ENCODE peak calls at places on chromosomes 4 and X, in ten cellular contexts. One of them, this sample, is unnamed.

GRCh38 chrX:148049441-148049840 is 68.3 kb downstream of the FMR1NB start:
- DNase-seq in breast epithelium: no peak
- DNase-seq in PC-9: no peak
- DNase-seq in kidney: no peak
- DNase-seq in H9: no peak
- DNase-seq in tibial artery: no peak
- DNase-seq in endothelial cell: peak; percentile 3
- DNase-seq in MM.1S: peak; percentile 54
- DNase-seq in cardiac muscle cell: peak; percentile 48
- DNase-seq in cardiac fibroblast: peak; percentile 51
- DNase-seq in this sample: no peak

GRCh38 chr4:174867893-174868292 is 38.8 kb upstream of the GLRA3 start:
- DNase-seq in PC-9: no peak
- DNase-seq in tibial artery: no peak
- DNase-seq in cardiac muscle cell: no peak
- DNase-seq in breast epithelium: no peak
- DNase-seq in kidney: no peak
- DNase-seq in cardiac fibroblast: no peak
- DNase-seq in endothelial cell: no peak
- DNase-seq in MM.1S: no peak
- DNase-seq in H9: no peak
- DNase-seq in this sample: no peak

GRCh38 chr4:155703486-155704227 is 37.0 kb downstream of the GUCY1A1 start:
- DNase-seq in H9: no peak
- DNase-seq in cardiac muscle cell: no peak
- DNase-seq in tibial artery: no peak
- DNase-seq in endothelial cell: no peak
- DNase-seq in breast epithelium: no peak
- DNase-seq in cardiac fibroblast: no peak
- DNase-seq in MM.1S: no peak
- DNase-seq in PC-9: no peak
- DNase-seq in kidney: no peak
- DNase-seq in this sample: no peak

GRCh38 chr4:94140998-94141397 is 66.7 kb upstream of the SMARCAD1 start:
- DNase-seq in PC-9: no peak
- DNase-seq in breast epithelium: no peak
- DNase-seq in cardiac muscle cell: no peak
- DNase-seq in cardiac fibroblast: no peak
- DNase-seq in endothelial cell: no peak
- DNase-seq in MM.1S: no peak
- DNase-seq in H9: no peak
- DNase-seq in kidney: no peak
- DNase-seq in tibial artery: no peak
- DNase-seq in this sample: no peak

GRCh38 chrX:115393271-115393670 is 103.8 kb downstream of the LUZP4 start:
- DNase-seq in breast epithelium: no peak
- DNase-seq in H9: no peak
- DNase-seq in tibial artery: no peak
- DNase-seq in cardiac fibroblast: peak; percentile 83
- DNase-seq in endothelial cell: no peak
- DNase-seq in PC-9: peak; percentile 29
- DNase-seq in kidney: no peak
- DNase-seq in MM.1S: no peak
- DNase-seq in cardiac muscle cell: peak; percentile 86
- DNase-seq in this sample: no peak

GRCh38 chrX:2691543-2692220 is 587 bp downstream of the CD99 start:
- DNase-seq in kidney: peak; percentile 81
- DNase-seq in cardiac muscle cell: peak; percentile 62
- DNase-seq in tibial artery: peak; percentile 72
- DNase-seq in MM.1S: no peak
- DNase-seq in cardiac fibroblast: peak; percentile 46
- DNase-seq in H9: no peak
- DNase-seq in PC-9: peak; percentile 19
- DNase-seq in breast epithelium: no peak
- DNase-seq in endothelial cell: peak; percentile 21
- DNase-seq in this sample: peak; percentile 82

GRCh38 chr4:63869370-63869769 is 539.9 kb downstream of the TECRL start:
- DNase-seq in H9: no peak
- DNase-seq in breast epithelium: no peak
- DNase-seq in PC-9: no peak
- DNase-seq in kidney: no peak
- DNase-seq in tibial artery: no peak
- DNase-seq in endothelial cell: no peak
- DNase-seq in cardiac muscle cell: no peak
- DNase-seq in MM.1S: no peak
- DNase-seq in cardiac fibroblast: no peak
- DNase-seq in this sample: no peak

GRCh38 chr4:167616471-167616870 is 382.2 kb upstream of the SPOCK3 start:
- DNase-seq in breast epithelium: no peak
- DNase-seq in tibial artery: no peak
- DNase-seq in endothelial cell: no peak
- DNase-seq in MM.1S: no peak
- DNase-seq in kidney: no peak
- DNase-seq in PC-9: no peak
- DNase-seq in cardiac muscle cell: no peak
- DNase-seq in cardiac fibroblast: no peak
- DNase-seq in H9: no peak
- DNase-seq in this sample: no peak

GRCh38 chr4:99117876-99118693 is 26.0 kb downstream of the ADH4 start:
- DNase-seq in tibial artery: no peak
- DNase-seq in cardiac fibroblast: peak; percentile 48
- DNase-seq in endothelial cell: no peak
- DNase-seq in H9: no peak
- DNase-seq in kidney: no peak
- DNase-seq in MM.1S: peak; percentile 33
- DNase-seq in PC-9: no peak
- DNase-seq in cardiac muscle cell: peak; percentile 48
- DNase-seq in breast epithelium: no peak
- DNase-seq in this sample: no peak

GRCh38 chr4:90317785-90318184 is 190.6 kb downstream of the CCSER1 start:
- DNase-seq in PC-9: no peak
- DNase-seq in H9: no peak
- DNase-seq in breast epithelium: no peak
- DNase-seq in MM.1S: no peak
- DNase-seq in endothelial cell: no peak
- DNase-seq in kidney: no peak
- DNase-seq in tibial artery: no peak
- DNase-seq in cardiac muscle cell: peak; percentile 93
- DNase-seq in cardiac fibroblast: peak; percentile 93
- DNase-seq in this sample: no peak

GRCh38 chr4:16253127-16253960 is 27.1 kb upstream of the TAPT1 start:
- DNase-seq in PC-9: no peak
- DNase-seq in kidney: no peak
- DNase-seq in breast epithelium: no peak
- DNase-seq in H9: no peak
- DNase-seq in endothelial cell: no peak
- DNase-seq in MM.1S: no peak
- DNase-seq in cardiac fibroblast: peak; percentile 75
- DNase-seq in cardiac muscle cell: peak; percentile 79
- DNase-seq in tibial artery: no peak
- DNase-seq in this sample: no peak

GRCh38 chr4:48180234-48180633 is 46.2 kb upstream of the TXK start:
- DNase-seq in PC-9: no peak
- DNase-seq in cardiac muscle cell: peak; percentile 8
- DNase-seq in H9: no peak
- DNase-seq in cardiac fibroblast: no peak
- DNase-seq in tibial artery: no peak
- DNase-seq in breast epithelium: no peak
- DNase-seq in endothelial cell: no peak
- DNase-seq in kidney: no peak
- DNase-seq in MM.1S: no peak
- DNase-seq in this sample: no peak

GRCh38 chr4:176376032-176376614 is 56.4 kb downstream of the SPCS3 start:
- DNase-seq in cardiac fibroblast: peak; percentile 54
- DNase-seq in tibial artery: no peak
- DNase-seq in kidney: no peak
- DNase-seq in cardiac muscle cell: peak; percentile 49
- DNase-seq in breast epithelium: no peak
- DNase-seq in PC-9: no peak
- DNase-seq in H9: no peak
- DNase-seq in endothelial cell: no peak
- DNase-seq in MM.1S: peak; percentile 59
- DNase-seq in this sample: no peak

GRCh38 chr4:30718889-30719252 is 1.3 kb upstream of the PCDH7 start:
- DNase-seq in PC-9: no peak
- DNase-seq in H9: no peak
- DNase-seq in endothelial cell: peak; percentile 20
- DNase-seq in cardiac muscle cell: peak; percentile 15
- DNase-seq in kidney: no peak
- DNase-seq in breast epithelium: no peak
- DNase-seq in tibial artery: no peak
- DNase-seq in cardiac fibroblast: peak; percentile 30
- DNase-seq in MM.1S: no peak
- DNase-seq in this sample: no peak

GRCh38 chrX:57906790-57907189 is 3.5 kb downstream of the ZXDA start:
- DNase-seq in PC-9: no peak
- DNase-seq in H9: no peak
- DNase-seq in cardiac fibroblast: peak; percentile 65
- DNase-seq in tibial artery: no peak
- DNase-seq in breast epithelium: no peak
- DNase-seq in kidney: no peak
- DNase-seq in cardiac muscle cell: peak; percentile 64
- DNase-seq in endothelial cell: no peak
- DNase-seq in MM.1S: no peak
- DNase-seq in this sample: no peak

GRCh38 chr4:17941731-17942130 is 79.8 kb downstream of the LCORL start:
- DNase-seq in tibial artery: no peak
- DNase-seq in MM.1S: no peak
- DNase-seq in cardiac muscle cell: no peak
- DNase-seq in endothelial cell: no peak
- DNase-seq in kidney: no peak
- DNase-seq in cardiac fibroblast: no peak
- DNase-seq in PC-9: no peak
- DNase-seq in breast epithelium: no peak
- DNase-seq in H9: no peak
- DNase-seq in this sample: no peak

DNA sequence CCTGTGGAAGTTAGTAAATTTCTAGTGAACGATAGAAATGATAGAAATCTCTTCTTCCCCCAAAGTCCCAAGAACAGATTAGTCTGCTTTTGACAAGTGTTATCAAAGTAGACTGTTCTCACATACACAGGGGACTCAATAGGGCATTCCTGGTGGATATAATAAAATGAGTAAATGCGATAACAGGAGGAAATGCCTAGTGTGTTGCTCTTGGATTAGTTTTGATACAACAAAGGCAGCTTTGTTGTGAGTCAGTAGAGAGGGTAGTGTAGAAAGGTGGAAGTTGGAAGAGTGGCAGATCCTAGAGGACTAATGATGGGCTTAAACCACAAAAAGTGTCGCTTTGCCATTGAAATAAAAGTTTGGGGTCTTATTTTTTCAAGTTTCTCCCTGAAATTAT is 43.5 kb downstream of the CLCN3 start:
- DNase-seq in tibial artery: no peak
- DNase-seq in MM.1S: no peak
- DNase-seq in cardiac fibroblast: peak; percentile 57
- DNase-seq in endothelial cell: no peak
- DNase-seq in cardiac muscle cell: peak; percentile 58
- DNase-seq in kidney: no peak
- DNase-seq in breast epithelium: no peak
- DNase-seq in H9: no peak
- DNase-seq in PC-9: no peak
- DNase-seq in this sample: no peak
- TF ChIP-seq CTCF in tibial artery: no peak
- TF ChIP-seq CTCF in MM.1S: no peak
- TF ChIP-seq CTCF in cardiac fibroblast: no peak
- TF ChIP-seq CTCF in endothelial cell: no peak
- TF ChIP-seq CTCF in cardiac muscle cell: no peak
- TF ChIP-seq CTCF in kidney: no peak
- TF ChIP-seq CTCF in breast epithelium: no peak
- TF ChIP-seq CTCF in H9: no peak
- TF ChIP-seq CTCF in PC-9: no peak
- TF ChIP-seq CTCF in this sample: no peak

DNA sequence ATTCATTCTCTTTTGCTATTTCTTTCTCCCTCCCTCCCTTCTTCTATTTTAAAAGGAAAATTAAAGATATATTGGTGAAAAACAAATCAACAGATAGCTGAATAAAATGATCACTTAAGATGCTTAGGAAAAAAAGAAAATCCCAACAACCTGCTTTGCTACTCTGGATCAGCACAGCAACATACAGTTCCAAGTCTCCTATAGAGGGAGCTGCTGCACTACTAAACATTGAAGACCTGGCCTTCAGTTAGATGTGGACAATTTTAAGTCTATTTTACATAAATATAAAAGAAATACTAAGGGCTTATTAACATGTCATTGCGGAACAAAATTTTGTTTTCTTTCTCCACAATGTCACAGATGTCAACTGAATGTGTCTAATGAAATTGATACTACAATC is 226.4 kb downstream of the MAGEB5 start:
- DNase-seq in cardiac fibroblast: peak; percentile 2
- DNase-seq in H9: no peak
- DNase-seq in breast epithelium: no peak
- DNase-seq in PC-9: no peak
- DNase-seq in tibial artery: no peak
- DNase-seq in endothelial cell: peak; percentile 5
- DNase-seq in MM.1S: peak; percentile 7
- DNase-seq in kidney: no peak
- DNase-seq in cardiac muscle cell: peak; percentile 3
- DNase-seq in this sample: no peak
- TF ChIP-seq CTCF in cardiac fibroblast: peak; percentile 46
- TF ChIP-seq CTCF in H9: peak; percentile 82
- TF ChIP-seq CTCF in breast epithelium: no peak
- TF ChIP-seq CTCF in PC-9: peak; percentile 51
- TF ChIP-seq CTCF in tibial artery: no peak
- TF ChIP-seq CTCF in endothelial cell: no peak
- TF ChIP-seq CTCF in MM.1S: peak; percentile 35
- TF ChIP-seq CTCF in kidney: peak; percentile 17
- TF ChIP-seq CTCF in cardiac muscle cell: peak; percentile 11
- TF ChIP-seq CTCF in this sample: no peak

DNA sequence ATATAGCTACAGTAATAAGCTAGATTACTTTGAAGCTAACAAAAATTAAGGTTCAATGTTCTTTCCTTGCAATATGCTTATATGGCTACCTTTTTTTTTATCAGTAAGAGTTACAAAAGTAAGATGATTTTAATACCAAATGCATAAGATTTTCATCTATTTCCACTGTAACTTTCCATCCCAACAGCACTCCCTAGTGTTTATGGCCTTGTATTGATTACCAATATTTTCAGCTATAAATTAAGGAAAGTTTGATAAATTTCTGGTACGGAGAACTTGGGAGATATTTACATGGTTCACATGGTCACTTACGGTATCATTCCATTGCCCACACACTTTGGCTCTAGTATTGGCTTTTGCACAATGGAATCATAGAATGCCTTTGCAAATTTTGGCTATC is 448.9 kb upstream of the PABPC4L start:
- DNase-seq in breast epithelium: no peak
- DNase-seq in kidney: no peak
- DNase-seq in cardiac fibroblast: no peak
- DNase-seq in cardiac muscle cell: no peak
- DNase-seq in PC-9: no peak
- DNase-seq in H9: no peak
- DNase-seq in tibial artery: no peak
- DNase-seq in MM.1S: no peak
- DNase-seq in endothelial cell: no peak
- DNase-seq in this sample: no peak
- TF ChIP-seq CTCF in breast epithelium: no peak
- TF ChIP-seq CTCF in kidney: peak; percentile 3
- TF ChIP-seq CTCF in cardiac fibroblast: no peak
- TF ChIP-seq CTCF in cardiac muscle cell: no peak
- TF ChIP-seq CTCF in PC-9: no peak
- TF ChIP-seq CTCF in H9: peak; percentile 55
- TF ChIP-seq CTCF in tibial artery: no peak
- TF ChIP-seq CTCF in MM.1S: no peak
- TF ChIP-seq CTCF in endothelial cell: peak; percentile 25
- TF ChIP-seq CTCF in this sample: no peak

GRCh38 chr4:24809376-24809775 is 14.0 kb downstream of the SOD3 start:
- DNase-seq in tibial artery: no peak
- DNase-seq in PC-9: no peak
- DNase-seq in H9: peak; percentile 51
- DNase-seq in MM.1S: no peak
- DNase-seq in cardiac muscle cell: no peak
- DNase-seq in endothelial cell: no peak
- DNase-seq in kidney: no peak
- DNase-seq in breast epithelium: no peak
- DNase-seq in cardiac fibroblast: no peak
- DNase-seq in this sample: no peak
- TF ChIP-seq CTCF in tibial artery: no peak
- TF ChIP-seq CTCF in PC-9: no peak
- TF ChIP-seq CTCF in H9: peak; percentile 61
- TF ChIP-seq CTCF in MM.1S: no peak
- TF ChIP-seq CTCF in cardiac muscle cell: peak; percentile 9
- TF ChIP-seq CTCF in endothelial cell: no peak
- TF ChIP-seq CTCF in kidney: no peak
- TF ChIP-seq CTCF in breast epithelium: no peak
- TF ChIP-seq CTCF in cardiac fibroblast: no peak
- TF ChIP-seq CTCF in this sample: peak; percentile 10